ENCODE peak calls at places on chromosomes 5 and 9, in nine cellular contexts. J, W, V, L, S, P, G, A and B are unnamed samples.

GRCh38 chr9:36218011-36218410 is 27.3 kb downstream of the CLTA start:
- DNase-seq in W (no peak), A (no peak), V (no peak), G (no peak), S (no peak), L (no peak), J (no peak), P (no peak), B (no peak)

GRCh38 chr9:133854785-133855184 is 116.6 kb upstream of the SARDH start:
- DNase-seq in W (no peak), P (no peak), G (no peak), V (no peak), A (no peak), J (peak; percentile 69), S (no peak), L (peak; percentile 39), B (no peak)

GRCh38 chr5:1930501-1930879 is 47.8 kb upstream of the IRX4 start:
- DNase-seq in S (no peak), P (no peak), J (no peak), G (no peak), L (no peak), W (no peak), V (no peak), A (no peak), B (no peak)

GRCh38 chr9:99266136-99267023 is 44.3 kb downstream of the SEC61B start:
- DNase-seq in L (peak; percentile 63), J (peak; percentile 84), V (peak; percentile 71), G (peak; percentile 82), P (peak; percentile 58), S (peak; percentile 71), W (peak; percentile 28), A (peak; percentile 43), B (peak; percentile 56)

GRCh38 chr5:10367586-10367985 is 14.1 kb downstream of the MARCHF6 start:
- DNase-seq in A (no peak), V (no peak), G (no peak), P (no peak), L (no peak), S (no peak), W (no peak), J (no peak), B (peak; percentile 69)

GRCh38 chr5:41707853-41708603 is 162.2 kb downstream of the OXCT1 start:
- DNase-seq in P (peak; percentile 51), S (no peak), G (no peak), L (peak; percentile 82), A (peak; percentile 35), V (no peak), J (peak; percentile 65), W (no peak), B (peak; percentile 20)

GRCh38 chr9:114558027-114558675 is 29.4 kb upstream of the ATP6V1G1 start:
- DNase-seq in S (no peak), J (no peak), V (no peak), P (no peak), A (no peak), W (no peak), G (no peak), L (no peak), B (no peak)

GRCh38 chr9:121675381-121675780 is 23.9 kb downstream of the DAB2IP start:
- DNase-seq in P (no peak), G (no peak), V (no peak), L (no peak), J (no peak), S (no peak), A (no peak), W (no peak), B (no peak)

GRCh38 chr5:50653946-50654345 is 12.5 kb upstream of the PARP8 start:
- DNase-seq in A (no peak), V (no peak), P (no peak), L (no peak), G (no peak), J (no peak), S (no peak), W (no peak), B (no peak)

GRCh38 chr5:36596247-36596646 is 10.2 kb upstream of the SLC1A3 start:
- DNase-seq in G (no peak), J (no peak), V (no peak), P (no peak), S (no peak), A (no peak), L (no peak), W (no peak), B (no peak)

GRCh38 chr9:88540364-88540763 is 5.4 kb downstream of the NXNL2 start:
- DNase-seq in P (no peak), L (no peak), J (no peak), V (no peak), W (no peak), A (no peak), G (no peak), S (no peak), B (no peak)

GRCh38 chr9:80485420-80485819 is 913.7 kb downstream of the TLE4 start:
- DNase-seq in V (no peak), L (no peak), J (no peak), G (no peak), A (no peak), W (no peak), S (no peak), P (no peak), B (no peak)

GRCh38 chr9:37300620-37301368 is 121.7 kb upstream of the GRHPR start:
- DNase-seq in J (no peak), P (no peak), S (no peak), W (no peak), V (no peak), A (no peak), L (no peak), G (no peak), B (peak; percentile 30)

GRCh38 chr5:143644751-143645150 is 167.2 kb upstream of the HMHB1 start:
- DNase-seq in W (no peak), S (no peak), V (no peak), G (no peak), J (no peak), P (no peak), A (no peak), L (no peak), B (no peak)

GRCh38 chr9:88400021-88400420 is 11.8 kb downstream of the SPIN1 start:
- DNase-seq in S (no peak), A (peak; percentile 44), V (no peak), P (no peak), L (no peak), G (no peak), J (no peak), W (no peak), B (peak; percentile 89)

GRCh38 chr5:145946112-145946861 is 9.9 kb downstream of the SH3RF2 start:
- DNase-seq in L (no peak), W (no peak), P (peak; percentile 100), G (peak; percentile 37), V (no peak), J (peak; percentile 4), A (peak; percentile 53), S (no peak), B (peak; percentile 97)

GRCh38 chr5:167143726-167144125 is 1147.7 kb upstream of the WWC1 start:
- DNase-seq in W (no peak), G (no peak), A (no peak), L (no peak), V (no peak), P (no peak), J (no peak), S (no peak), B (no peak)

GRCh38 chr9:124458441-124458840 is 8.2 kb downstream of the ADGRD2 start:
- DNase-seq in S (no peak), L (no peak), A (no peak), P (no peak), G (no peak), W (no peak), J (no peak), V (no peak), B (no peak)

GRCh38 chr9:135821116-135821515 is 86.2 kb downstream of the CAMSAP1 start:
- DNase-seq in A (no peak), V (no peak), G (no peak), W (no peak), P (no peak), S (no peak), J (no peak), L (no peak), B (no peak)

GRCh38 chr9:124594215-124594614 is 87.0 kb upstream of the NR5A1 start:
- DNase-seq in A (no peak), W (no peak), P (no peak), L (no peak), J (no peak), G (no peak), V (no peak), S (no peak), B (no peak)

GRCh38 chr9:36436909-36437308 is 36.8 kb upstream of the RNF38 start:
- DNase-seq in A (no peak), L (no peak), G (no peak), V (no peak), P (no peak), S (peak; percentile 90), W (no peak), J (peak; percentile 6), B (no peak)

GRCh38 chr5:111997308-111998159 is 240.5 kb upstream of the NREP start:
- DNase-seq in J (no peak), P (peak; percentile 95), L (no peak), W (no peak), G (no peak), S (no peak), A (peak; percentile 71), V (no peak), B (peak; percentile 100)

GRCh38 chr9:93684806-93685553 is 108.6 kb downstream of the PHF2 start:
- DNase-seq in S (no peak), V (peak; percentile 9), A (no peak), G (no peak), L (no peak), J (peak; percentile 26), P (peak; percentile 10), W (no peak), B (no peak)

GRCh38 chr5:96567188-96567587 is 95.0 kb upstream of the CAST start:
- DNase-seq in W (no peak), G (no peak), S (no peak), L (no peak), P (peak; percentile 34), A (peak; percentile 47), V (no peak), J (no peak), B (peak; percentile 81)

GRCh38 chr5:135999396-136000139 is 29.2 kb upstream of the TGFBI start:
- DNase-seq in V (no peak), L (no peak), A (peak; percentile 67), W (no peak), J (no peak), P (peak; percentile 84), S (no peak), G (no peak), B (peak; percentile 96)

GRCh38 chr5:8907168-8907868 is 638.6 kb downstream of the SEMA5A start:
- DNase-seq in L (no peak), P (peak; percentile 39), W (no peak), V (no peak), G (no peak), A (peak; percentile 46), S (no peak), J (no peak), B (peak; percentile 91)